ENCODE peak calls at places on chromosomes 1 and 21, in four cellular contexts. P is bronchial epithelial cell, B is activated gamma-delta T cell treated with Interleukin-2 at 50 U/mL for 16 hours, I is WERI-Rb-1. J is an unnamed sample.
A peak's percentile ranks its signal among the peaks of the same experiment; 100 is the strongest.

GRCh38 chr1:17653728-17654351 is 101.3 kb upstream of the ACTL8 start:
- DNase-seq in P (peak; percentile 4), B (no peak), I (peak; percentile 52), J (no peak)

GRCh38 chr1:44817307-44817706 is 9.0 kb downstream of the BTBD19 start:
- DNase-seq in P (no peak), B (no peak), I (no peak), J (no peak)

GRCh38 chr1:98461873-98462385 is 199.6 kb upstream of the SNX7 start:
- DNase-seq in P (no peak), B (no peak), I (no peak), J (no peak)

GRCh38 chr1:245483247-245483646 is 328.5 kb downstream of the KIF26B start:
- DNase-seq in P (no peak), B (no peak), I (no peak), J (no peak)

GRCh38 chr1:31595836-31596736 is 19.8 kb downstream of the TINAGL1 start:
- DNase-seq in P (no peak), B (no peak), I (no peak), J (no peak)

GRCh38 chr1:179302076-179302475 is 8.5 kb downstream of the SOAT1 start:
- DNase-seq in P (no peak), B (no peak), I (no peak), J (no peak)

GRCh38 chr21:25997788-25998611 is 172.6 kb downstream of the APP start:
- DNase-seq in P (no peak), B (no peak), I (peak; percentile 73), J (no peak)

GRCh38 chr1:38587734-38588133 is 271.8 kb downstream of the RRAGC start:
- DNase-seq in P (no peak), B (no peak), I (no peak), J (no peak)

GRCh38 chr1:152926091-152926490 is 17.7 kb downstream of the IVL start:
- DNase-seq in P (peak; percentile 70), B (no peak), I (peak; percentile 68), J (no peak)

GRCh38 chr1:115445090-115445489 is 107.0 kb upstream of the NGF start:
- DNase-seq in P (no peak), B (no peak), I (no peak), J (no peak)

GRCh38 chr1:86503477-86504129 is 34.9 kb downstream of the CLCA1 start:
- DNase-seq in P (no peak), B (no peak), I (peak; percentile 44), J (no peak)

GRCh38 chr1:26050255-26050640 is 4.3 kb upstream of the SLC30A2 start:
- DNase-seq in P (no peak), B (no peak), I (no peak), J (no peak)

GRCh38 chr1:18901952-18902522 is 318 bp downstream of the ALDH4A1 start:
- DNase-seq in P (no peak), B (no peak), I (no peak), J (no peak)

GRCh38 chr1:221411283-221411682 is 330.6 kb downstream of the DUSP10 start:
- DNase-seq in P (no peak), B (no peak), I (no peak), J (no peak)

GRCh38 chr1:23081376-23081775 is 62.1 kb downstream of the KDM1A start:
- DNase-seq in P (no peak), B (no peak), I (no peak), J (no peak)

GRCh38 chr1:111541721-111542120 is 38.3 kb upstream of the ADORA3 start:
- DNase-seq in P (peak; percentile 76), B (no peak), I (no peak), J (no peak)

GRCh38 chr1:201176931-201177330 is 13.7 kb upstream of the IGFN1 start:
- DNase-seq in P (peak; percentile 82), B (no peak), I (no peak), J (no peak)

GRCh38 chr1:203777596-203777995 is 12.6 kb downstream of the LAX1 start:
- DNase-seq in P (peak; percentile 21), B (no peak), I (no peak), J (no peak)

GRCh38 chr1:55352080-55352800 is 137.1 kb upstream of the USP24 start:
- DNase-seq in P (no peak), B (no peak), I (no peak), J (no peak)

GRCh38 chr1:42943166-42943565 is 15.5 kb downstream of the SLC2A1 start:
- DNase-seq in P (peak; percentile 93), B (no peak), I (no peak), J (no peak)

GRCh38 chr1:183293856-183294255 is 107.8 kb downstream of the LAMC2 start:
- DNase-seq in P (no peak), B (no peak), I (no peak), J (no peak)

GRCh38 chr1:114755006-114755936 is 2.5 kb downstream of the CSDE1 start:
- DNase-seq in P (no peak), B (no peak), I (no peak), J (no peak)

GRCh38 chr1:2526824-2527552 is 592 bp upstream of the PANK4 start:
- DNase-seq in P (peak; percentile 69), B (peak; percentile 34), I (no peak), J (no peak)

GRCh38 chr1:201190624-201191051 is at the start of gene IGFN1:
- DNase-seq in P (no peak), B (no peak), I (peak; percentile 91), J (no peak)

GRCh38 chr21:38495242-38495641 is 3.0 kb downstream of the ERG start:
- DNase-seq in P (no peak), B (no peak), I (no peak), J (no peak)

GRCh38 chr1:78884685-78885452 is 121.7 kb downstream of the ADGRL4 start:
- DNase-seq in P (no peak), B (no peak), I (no peak), J (no peak)

GRCh38 chr1:230581446-230582079 is 60.7 kb upstream of the COG2 start:
- DNase-seq in P (no peak), B (no peak), I (no peak), J (no peak)

GRCh38 chr1:178271471-178271870 is 177.6 kb downstream of the RASAL2 start:
- DNase-seq in P (peak; percentile 17), B (no peak), I (no peak), J (no peak)

GRCh38 chr1:51192213-51192843 is 43.7 kb upstream of the RNF11 start:
- DNase-seq in P (peak; percentile 67), B (peak; percentile 44), I (peak; percentile 63), J (peak; percentile 4)

GRCh38 chr1:206506803-206507394 is 432 bp upstream of the RASSF5 start:
- DNase-seq in P (no peak), B (no peak), I (no peak), J (no peak)

GRCh38 chr1:43994794-43995790 is 3.7 kb downstream of the CCDC24 start:
- DNase-seq in P (no peak), B (no peak), I (peak; percentile 86), J (no peak)

GRCh38 chr1:182337736-182338571 is 53.6 kb downstream of the GLUL start:
- DNase-seq in P (no peak), B (no peak), I (peak; percentile 26), J (no peak)

GRCh38 chr21:44420416-44421205 is 34.7 kb upstream of the LRRC3 start:
- DNase-seq in P (no peak), B (no peak), I (peak; percentile 4), J (no peak)